ENCODE peak calls at places on chromosomes 7 and 10, in four cellular contexts. L is AG09309, W is transverse colon, G is kidney. I is an unnamed sample.

GRCh38 chr10:31384589-31384949 is 65.6 kb downstream of the ZEB1 start:
- DNase-seq in L (no peak), W (no peak), G (no peak), I (no peak)

GRCh38 chr7:7959979-7960670 is 8.5 kb upstream of the GLCCI1 start:
- DNase-seq in L (no peak), W (peak; percentile 32), G (no peak), I (no peak)

GRCh38 chr7:46685051-46685450 is 764.0 kb upstream of the IGFBP3 start:
- DNase-seq in L (no peak), W (no peak), G (no peak), I (no peak)

GRCh38 chr7:126720232-126720631 is 532.5 kb downstream of the GRM8 start:
- DNase-seq in L (no peak), W (no peak), G (no peak), I (no peak)

GRCh38 chr7:34036069-34036920 is 131.0 kb downstream of the BMPER start:
- DNase-seq in L (no peak), W (peak; percentile 81), G (no peak), I (no peak)

GRCh38 chr10:86598151-86598550 is 56.2 kb upstream of the OPN4 start:
- DNase-seq in L (no peak), W (no peak), G (no peak), I (no peak)

GRCh38 chr10:89963446-89964102 is 262.2 kb downstream of the KIF20B start:
- DNase-seq in L (no peak), W (no peak), G (no peak), I (no peak)

GRCh38 chr10:86339226-86339865 is 27.2 kb downstream of the GRID1 start:
- DNase-seq in L (no peak), W (no peak), G (peak; percentile 52), I (no peak)

GRCh38 chr7:106345421-106346166 is 60.8 kb upstream of the NAMPT start:
- DNase-seq in L (no peak), W (no peak), G (no peak), I (no peak)

GRCh38 chr7:155009570-155010157 is 6.7 kb upstream of the PAXIP1 start:
- DNase-seq in L (no peak), W (no peak), G (no peak), I (no peak)

GRCh38 chr10:12730809-12731519 is 270.5 kb downstream of the CCDC3 start:
- DNase-seq in L (no peak), W (no peak), G (no peak), I (peak; percentile 20)

GRCh38 chr7:138610671-138611170 is 90.4 kb downstream of the SVOPL start:
- DNase-seq in L (no peak), W (no peak), G (no peak), I (no peak)

GRCh38 chr7:118372530-118372929 is 148.0 kb downstream of the ANKRD7 start:
- DNase-seq in L (no peak), W (no peak), G (no peak), I (no peak)

GRCh38 chr10:78259394-78259793 is 225.7 kb downstream of the RPS24 start:
- DNase-seq in L (no peak), W (no peak), G (no peak), I (no peak)

GRCh38 chr10:114404171-114405010 is at the start of gene AFAP1L2:
- DNase-seq in L (no peak), W (peak; percentile 63), G (peak; percentile 82), I (peak; percentile 26)

GRCh38 chr7:30465342-30466170 is 13.0 kb downstream of the NOD1 start:
- DNase-seq in L (no peak), W (peak; percentile 27), G (no peak), I (peak; percentile 45)

DNA sequence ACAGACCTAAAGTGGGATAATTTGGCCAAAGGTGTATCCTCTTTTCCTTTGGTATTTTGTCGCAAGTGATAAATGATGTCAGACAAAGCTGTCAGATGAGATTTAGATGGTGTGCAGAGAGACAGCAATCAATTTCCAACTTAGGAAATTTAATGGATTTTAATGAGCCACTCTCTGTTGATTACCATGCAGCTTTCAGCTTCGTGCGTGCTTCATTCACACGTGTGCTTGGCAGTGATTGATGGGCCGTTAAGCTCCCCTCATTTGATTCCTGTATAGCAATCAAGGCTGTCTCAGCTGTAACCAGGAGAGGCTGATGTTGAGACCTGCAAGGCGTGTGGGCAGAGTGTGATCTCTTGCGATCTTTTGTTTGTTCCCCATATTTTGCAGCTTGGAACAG is 439.6 kb downstream of the CALN1 start:
- DNase-seq in L (no peak), W (no peak), G (no peak), I (no peak)
- H3K4me3 ChIP-seq in L (no peak overlapping the region), W (no peak overlapping the region), G (no peak overlapping the region), I (no peak overlapping the region)

GRCh38 chr7:141013345-141013715 is 1.4 kb downstream of the MRPS33 start:
- DNase-seq in L (no peak), W (no peak), G (no peak), I (no peak)

GRCh38 chr7:141012696-141013344 is 1.9 kb downstream of the MRPS33 start:
- DNase-seq in L (no peak), W (no peak), G (no peak), I (no peak)

GRCh38 chr7:141011443-141011842 is 3.3 kb downstream of the MRPS33 start:
- DNase-seq in L (no peak), W (no peak), G (no peak), I (no peak)

GRCh38 chr7:141014091-141014490 is 661 bp downstream of the MRPS33 start:
- DNase-seq in L (no peak), W (no peak), G (no peak), I (no peak)

GRCh38 chr7:141012044-141012685 is 2.6 kb downstream of the MRPS33 start:
- DNase-seq in L (peak; percentile 17), W (peak; percentile 79), G (no peak), I (peak; percentile 70)
- TF ChIP-seq CTCF in L (peak; percentile 66), W (peak; percentile 42), G (peak; percentile 77), I (peak; percentile 43)

GRCh38 chr7:91325731-91326130 is 61.5 kb downstream of the FZD1 start:
- DNase-seq in L (peak; percentile 29), W (no peak), G (no peak), I (no peak)
- H3K4me3 ChIP-seq in L (no peak overlapping the region), W (no peak overlapping the region), G (no peak overlapping the region), I (no peak overlapping the region)

GRCh38 chr10:117927334-117927733 is 119.4 kb downstream of the RAB11FIP2 start:
- DNase-seq in L (no peak), W (no peak), G (no peak), I (no peak)

GRCh38 chr10:117927871-117928270 is 118.9 kb downstream of the RAB11FIP2 start:
- DNase-seq in L (no peak), W (no peak), G (no peak), I (no peak)

GRCh38 chr10:117926491-117926890 is 120.2 kb downstream of the RAB11FIP2 start:
- DNase-seq in L (no peak), W (no peak), G (no peak), I (peak; percentile 23)

GRCh38 chr10:117931078-117931477 is 115.7 kb downstream of the RAB11FIP2 start:
- DNase-seq in L (no peak), W (no peak), G (no peak), I (no peak)

GRCh38 chr10:117929321-117930067 is 117.2 kb downstream of the RAB11FIP2 start:
- DNase-seq in L (no peak), W (no peak), G (no peak), I (no peak)
- TF ChIP-seq CTCF in L (no peak), W (no peak), G (no peak), I (no peak)

GRCh38 chr10:76155961-76156360 is 724.5 kb downstream of the LRMDA start:
- DNase-seq in L (no peak), W (no peak), G (no peak), I (no peak)
- H3K4me3 ChIP-seq in L (no peak overlapping the region), W (no peak overlapping the region), G (no peak overlapping the region), I (no peak overlapping the region)

GRCh38 chr7:68288099-68288498 is 1291.5 kb downstream of the TYW1 start:
- DNase-seq in L (no peak), W (no peak), G (no peak), I (no peak)
- TF ChIP-seq CTCF in L (no peak), W (no peak), G (no peak), I (no peak)

DNA sequence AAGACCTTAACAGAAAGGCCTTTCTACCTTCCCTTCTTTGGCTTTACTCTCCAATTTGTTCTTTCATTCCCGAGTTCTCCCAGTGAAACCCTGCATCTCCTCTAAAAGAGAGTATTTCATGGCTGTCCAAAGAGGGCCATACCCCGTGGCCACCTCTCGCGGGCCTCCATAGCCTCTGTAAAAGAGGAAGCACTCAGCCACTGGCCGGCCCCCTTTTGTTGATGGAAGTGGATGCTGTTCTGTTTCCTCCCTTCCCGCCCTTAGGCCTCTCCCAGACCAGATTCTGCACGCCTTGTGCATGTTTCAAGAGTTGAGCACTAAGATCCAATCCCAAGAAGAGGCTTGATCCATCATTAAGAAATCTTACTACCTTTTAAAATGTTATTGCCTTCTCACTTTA is 6.7 kb upstream of the FEZF1 start:
- DNase-seq in L (no peak), W (no peak), G (no peak), I (no peak)
- H3K4me3 ChIP-seq in L (no peak overlapping the region), W (no peak overlapping the region), G (no peak overlapping the region), I (no peak overlapping the region)